ENCODE peak calls at places on chromosomes 16 and 17, in seven cellular contexts. G is K562, U is SK-N-SH, E is NT2/D1, F is GM12878, C is H1, S is HepG2. V is an unnamed sample.

GRCh38 chr17:68498479-68499326 is 13.5 kb upstream of the PRKAR1A start:
- DNase-seq in G (no peak), U (peak), E (no peak), F (no peak), C (no peak), S (no peak), V (no peak)

GRCh38 chr17:60398227-60398959 is 6.5 kb upstream of the USP32 start:
- DNase-seq in G (no peak), U (no peak), E (no peak), F (peak), C (no peak), S (no peak), V (no peak)

GRCh38 chr17:77785526-77785925 is 173.0 kb upstream of the TNRC6C start:
- DNase-seq in G (no peak), U (no peak), E (no peak), F (no peak), C (no peak), S (no peak), V (no peak)

GRCh38 chr16:24993722-24994686 is 21.2 kb downstream of the ARHGAP17 start:
- DNase-seq in G (peak), U (no peak), E (no peak), F (no peak), C (no peak), S (peak), V (peak)

GRCh38 chr16:19843371-19843770 is 41.3 kb downstream of the GPRC5B start:
- DNase-seq in G (no peak), U (no peak), E (no peak), F (no peak), C (no peak), S (no peak), V (no peak)

GRCh38 chr17:29176500-29177351 is 3.5 kb downstream of the MYO18A start:
- DNase-seq in G (peak), U (peak), E (no peak), F (no peak), C (peak), S (peak), V (no peak)

GRCh38 chr17:11241611-11242226 is 706 bp downstream of the SHISA6 start:
- DNase-seq in G (no peak), U (peak), E (no peak), F (no peak), C (no peak), S (no peak), V (no peak)

GRCh38 chr16:84833542-84834402 is 14.0 kb downstream of the CRISPLD2 start:
- DNase-seq in G (no peak), U (no peak), E (no peak), F (no peak), C (no peak), S (no peak), V (no peak)

GRCh38 chr17:66275651-66276050 is 26.8 kb upstream of the PRKCA start:
- DNase-seq in G (no peak), U (no peak), E (no peak), F (no peak), C (no peak), S (peak), V (peak)

GRCh38 chr17:3015890-3016289 is 47.5 kb downstream of the OR1D5 start:
- DNase-seq in G (no peak), U (no peak), E (no peak), F (no peak), C (no peak), S (no peak), V (no peak)

GRCh38 chr16:11354733-11355574 is 9.7 kb downstream of the RMI2 start:
- DNase-seq in G (no peak), U (no peak), E (no peak), F (peak), C (no peak), S (no peak), V (no peak)

GRCh38 chr17:75970011-75970523 is 8.9 kb downstream of the ACOX1 start:
- DNase-seq in G (peak), U (peak), E (no peak), F (no peak), C (no peak), S (no peak), V (no peak)

GRCh38 chr16:87538594-87538993 is 45.8 kb upstream of the ZCCHC14 start:
- DNase-seq in G (no peak), U (no peak), E (no peak), F (no peak), C (no peak), S (no peak), V (no peak)

GRCh38 chr17:41392278-41392677 is 5.1 kb downstream of the KRT31 start:
- DNase-seq in G (no peak), U (no peak), E (no peak), F (no peak), C (no peak), S (no peak), V (no peak)
- TF ChIP-seq YY1 in G (no peak), U (no peak), E (no peak), F (no peak), C (no peak), S (no peak), V (no peak)

GRCh38 chr16:30567991-30568638 is 3.4 kb downstream of the ZNF688 start:
- DNase-seq in G (no peak), U (no peak), E (no peak), F (peak), C (no peak), S (peak), V (no peak)
- TF ChIP-seq YY1 in G (no peak), U (no peak), E (no peak), F (no peak), C (no peak), S (no peak), V (no peak)

GRCh38 chr17:1108810-1109605 is 70.8 kb downstream of the ABR start:
- DNase-seq in G (no peak), U (peak), E (no peak), F (no peak), C (no peak), S (no peak), V (no peak)
- TF ChIP-seq YY1 in G (no peak), U (peak), E (no peak), F (peak), C (no peak), S (no peak), V (peak)

GRCh38 chr16:3966681-3967080 is 86.2 kb upstream of the CREBBP start:
- DNase-seq in G (no peak), U (no peak), E (no peak), F (no peak), C (no peak), S (no peak), V (no peak)

GRCh38 chr16:3963886-3964685 is 83.6 kb upstream of the CREBBP start:
- DNase-seq in G (no peak), U (no peak), E (no peak), F (no peak), C (no peak), S (no peak), V (no peak)

GRCh38 chr16:3964686-3965290 is 84.3 kb upstream of the CREBBP start:
- DNase-seq in G (no peak), U (no peak), E (no peak), F (no peak), C (no peak), S (no peak), V (no peak)

GRCh38 chr16:3965781-3966582 is 85.5 kb upstream of the CREBBP start:
- DNase-seq in G (no peak), U (no peak), E (no peak), F (no peak), C (no peak), S (no peak), V (no peak)

DNA sequence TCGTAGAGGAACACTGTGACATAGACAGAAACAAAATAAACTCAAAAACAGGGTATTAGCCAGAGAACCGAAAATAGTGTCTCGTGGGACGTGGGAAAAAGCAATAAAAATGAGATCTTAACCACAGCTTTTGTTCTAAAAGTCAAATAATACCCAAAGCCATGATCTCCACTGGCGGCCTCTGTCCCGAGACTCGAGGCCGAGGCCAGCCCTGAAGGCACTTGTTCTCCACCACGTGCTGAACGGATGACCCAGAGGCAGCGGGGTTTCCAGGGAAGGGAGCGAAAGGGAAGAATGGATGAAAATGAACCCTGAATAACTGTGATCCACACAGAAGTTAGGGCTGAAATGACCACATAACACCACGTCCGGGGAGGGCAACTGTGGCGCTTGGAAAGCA is 84.8 kb upstream of the CREBBP start:
- DNase-seq in G (no peak), U (no peak), E (no peak), F (no peak), C (no peak), S (no peak), V (no peak)
- TF ChIP-seq YY1 in G (no peak), U (no peak), E (no peak), F (no peak), C (no peak), S (no peak), V (no peak)

GRCh38 chr17:45709889-45710288 is 74.2 kb upstream of the CRHR1 start:
- DNase-seq in G (no peak), U (no peak), E (no peak), F (no peak), C (no peak), S (no peak), V (no peak)
- TF ChIP-seq YY1 in G (no peak), U (no peak), E (no peak), F (no peak), C (no peak), S (no peak), V (no peak)

GRCh38 chr17:50133028-50133768 is 3.2 kb upstream of the SAMD14 start:
- DNase-seq in G (no peak), U (peak), E (no peak), F (no peak), C (no peak), S (peak), V (no peak)

GRCh38 chr17:50129946-50130777 is at the start of gene SAMD14:
- DNase-seq in G (peak), U (peak), E (no peak), F (no peak), C (no peak), S (no peak), V (no peak)

GRCh38 chr17:50130778-50131317 is 888 bp upstream of the SAMD14 start:
- DNase-seq in G (no peak), U (peak), E (no peak), F (no peak), C (no peak), S (peak), V (no peak)

GRCh38 chr17:50133769-50134099 is 3.8 kb upstream of the SAMD14 start:
- DNase-seq in G (peak), U (no peak), E (no peak), F (no peak), C (no peak), S (no peak), V (no peak)

GRCh38 chr17:50132104-50132794 is 2.3 kb upstream of the SAMD14 start:
- DNase-seq in G (no peak), U (no peak), E (no peak), F (no peak), C (no peak), S (no peak), V (no peak)
- TF ChIP-seq YY1 in G (no peak), U (no peak), E (no peak), F (no peak), C (no peak), S (no peak), V (no peak)

GRCh38 chr17:45995617-45996270 is 3.3 kb upstream of the STH start:
- DNase-seq in G (no peak), U (no peak), E (no peak), F (no peak), C (no peak), S (no peak), V (no peak)
- TF ChIP-seq YY1 in G (no peak), U (no peak), E (no peak), F (no peak), C (no peak), S (no peak), V (no peak)

DNA sequence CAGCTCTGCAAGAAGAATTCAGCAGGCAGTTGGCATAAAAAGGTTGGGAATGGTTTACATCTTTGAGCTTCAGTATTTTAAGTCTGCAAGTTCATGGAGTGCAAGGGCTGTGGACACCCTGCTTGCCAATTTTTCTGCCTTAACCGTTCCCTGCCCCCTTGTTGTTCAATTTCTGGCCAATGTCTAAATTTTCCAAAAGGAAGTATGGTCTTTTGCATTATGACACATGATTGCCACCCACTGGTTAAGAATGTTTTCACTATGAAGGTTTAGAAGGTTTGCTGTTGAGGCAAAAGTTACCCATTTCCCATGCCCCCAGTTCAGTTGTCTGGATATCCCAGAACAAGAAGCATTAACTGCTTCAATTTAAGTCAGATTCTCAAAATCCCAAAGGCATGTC is 441.9 kb downstream of the CDH13 start:
- DNase-seq in G (no peak), U (no peak), E (no peak), F (no peak), C (no peak), S (no peak), V (no peak)
- TF ChIP-seq YY1 in G (no peak), U (no peak), E (no peak), F (no peak), C (no peak), S (no peak), V (no peak)

GRCh38 chr17:34435182-34435928 is 72.3 kb upstream of the CCL1 start:
- DNase-seq in G (no peak), U (no peak), E (no peak), F (no peak), C (no peak), S (no peak), V (no peak)
- TF ChIP-seq YY1 in G (no peak), U (no peak), E (no peak), F (no peak), C (no peak), S (no peak), V (no peak)